ENCODE peak calls at places on chromosomes 2 and 18, in four cellular contexts. One of them, this sample, is unnamed.

GRCh38 chr18:56458770-56459450 is 179.5 kb downstream of the TXNL1 start:
- DNase-seq in heart left ventricle: no peak
- DNase-seq in LNCaP clone FGC: no peak
- DNase-seq in GM19239: no peak
- DNase-seq in this sample: no peak

GRCh38 chr2:204022550-204022949 is 86.0 kb downstream of the ICOS start:
- DNase-seq in heart left ventricle: no peak
- DNase-seq in LNCaP clone FGC: no peak
- DNase-seq in GM19239: no peak
- DNase-seq in this sample: no peak

GRCh38 chr2:79253375-79253774 is 93.8 kb upstream of the REG3A start:
- DNase-seq in heart left ventricle: no peak
- DNase-seq in LNCaP clone FGC: no peak
- DNase-seq in GM19239: no peak
- DNase-seq in this sample: no peak

GRCh38 chr2:23756593-23757292 is 170.2 kb downstream of the ATAD2B start:
- DNase-seq in heart left ventricle: no peak
- DNase-seq in LNCaP clone FGC: no peak
- DNase-seq in GM19239: no peak
- DNase-seq in this sample: no peak

GRCh38 chr2:172996387-172996961 is 79.2 kb upstream of the MAP3K20 start:
- DNase-seq in heart left ventricle: no peak
- DNase-seq in LNCaP clone FGC: no peak
- DNase-seq in GM19239: no peak
- DNase-seq in this sample: no peak

GRCh38 chr2:48043746-48044145 is 137.4 kb upstream of the FBXO11 start:
- DNase-seq in heart left ventricle: no peak
- DNase-seq in LNCaP clone FGC: no peak
- DNase-seq in GM19239: no peak
- DNase-seq in this sample: no peak

GRCh38 chr2:238131761-238132462 is 6.6 kb upstream of the KLHL30 start:
- DNase-seq in heart left ventricle: peak; percentile 19
- DNase-seq in LNCaP clone FGC: no peak
- DNase-seq in GM19239: no peak
- DNase-seq in this sample: no peak

GRCh38 chr18:50819027-50819726 is 639 bp downstream of the MRO start:
- DNase-seq in heart left ventricle: peak; percentile 50
- DNase-seq in LNCaP clone FGC: no peak
- DNase-seq in GM19239: no peak
- DNase-seq in this sample: peak; percentile 31

GRCh38 chr2:13524492-13524891 is 807.8 kb downstream of the TRIB2 start:
- DNase-seq in heart left ventricle: no peak
- DNase-seq in LNCaP clone FGC: no peak
- DNase-seq in GM19239: peak; percentile 0
- DNase-seq in this sample: no peak

GRCh38 chr2:226030369-226031077 is 631.0 kb downstream of the NYAP2 start:
- DNase-seq in heart left ventricle: no peak
- DNase-seq in LNCaP clone FGC: no peak
- DNase-seq in GM19239: no peak
- DNase-seq in this sample: no peak

GRCh38 chr2:174748948-174749347 is 15.3 kb downstream of the CHRNA1 start:
- DNase-seq in heart left ventricle: peak; percentile 51
- DNase-seq in LNCaP clone FGC: no peak
- DNase-seq in GM19239: no peak
- DNase-seq in this sample: peak; percentile 24

This sample was measured in heart right ventricle.